ENCODE peak calls at places on chromosomes 12 and 14, in eight cellular contexts. I, X, A, D, H, L, T and N are unnamed samples.

GRCh38 chr14:69877492-69877891 is 1.7 kb upstream of the SMOC1 start:
- DNase-seq in X (no peak), T (no peak), A (no peak), D (peak), L (no peak), I (peak), H (peak), N (no peak)

GRCh38 chr14:23707415-23707814 is 71.3 kb downstream of the DHRS2 start:
- DNase-seq in H (no peak), I (no peak), T (no peak), X (no peak), D (no peak), A (no peak), L (no peak), N (no peak)

GRCh38 chr14:39109893-39110715 is 4.0 kb upstream of the GEMIN2 start:
- DNase-seq in D (no peak), L (no peak), I (no peak), A (no peak), H (no peak), T (no peak), X (no peak), N (no peak)

GRCh38 chr12:97924122-97924521 is 461.5 kb downstream of the RMST start:
- DNase-seq in X (no peak), A (no peak), L (no peak), D (no peak), H (no peak), I (no peak), T (no peak), N (no peak)

GRCh38 chr12:31393004-31393550 is 67.1 kb upstream of the SINHCAF start:
- DNase-seq in D (no peak), X (no peak), A (no peak), I (no peak), H (no peak), L (no peak), T (no peak), N (no peak)

GRCh38 chr14:70061108-70061507 is 127.6 kb downstream of the SLC8A3 start:
- DNase-seq in H (no peak), D (peak), T (no peak), I (no peak), A (no peak), L (no peak), X (no peak), N (no peak)

GRCh38 chr12:131250028-131250950 is 296.6 kb downstream of the ADGRD1 start:
- DNase-seq in D (no peak), A (no peak), T (no peak), X (no peak), H (no peak), L (no peak), I (peak), N (no peak)

GRCh38 chr12:14618990-14619389 is 51.3 kb upstream of the PLBD1 start:
- DNase-seq in A (no peak), L (no peak), D (peak), X (no peak), H (no peak), T (no peak), I (peak), N (no peak)

GRCh38 chr12:114003286-114003685 is 37.2 kb upstream of the RBM19 start:
- DNase-seq in L (no peak), X (no peak), I (no peak), T (no peak), H (no peak), D (no peak), A (no peak), N (no peak)

GRCh38 chr14:84409435-84409834 is 1120.5 kb upstream of the FLRT2 start:
- DNase-seq in X (no peak), T (no peak), L (no peak), H (no peak), A (no peak), D (peak), I (no peak), N (no peak)

GRCh38 chr12:68349083-68349700 is 17.0 kb upstream of the MDM1 start:
- DNase-seq in I (no peak), X (no peak), L (no peak), A (no peak), T (no peak), D (no peak), H (no peak), N (no peak)

GRCh38 chr14:102574840-102575478 is 17.5 kb upstream of the RCOR1 start:
- DNase-seq in H (no peak), X (no peak), I (no peak), A (no peak), D (no peak), L (no peak), T (no peak), N (no peak)

GRCh38 chr14:47332939-47333338 is 342.5 kb downstream of the MDGA2 start:
- DNase-seq in T (no peak), I (no peak), D (peak), H (no peak), L (no peak), X (no peak), A (no peak), N (no peak)

GRCh38 chr12:71664411-71665108 is 459 bp downstream of the THAP2 start:
- DNase-seq in T (no peak), X (no peak), D (peak), A (no peak), L (no peak), H (no peak), I (no peak), N (no peak)

GRCh38 chr12:2794261-2794735 is 472 bp upstream of the FKBP4 start:
- DNase-seq in H (no peak), I (no peak), L (no peak), X (peak), A (no peak), T (no peak), D (no peak), N (no peak)

GRCh38 chr14:24398943-24399801 is at the start of gene NYNRIN:
- DNase-seq in L (no peak), T (peak), X (peak), H (no peak), I (no peak), D (peak), A (no peak), N (no peak)

GRCh38 chr12:69345742-69346141 is 2.4 kb upstream of the LYZ start:
- DNase-seq in L (no peak), D (no peak), T (no peak), I (no peak), H (no peak), X (no peak), A (no peak), N (no peak)

GRCh38 chr14:96905825-96906224 is 108.6 kb downstream of the VRK1 start:
- DNase-seq in D (peak), I (no peak), A (no peak), X (no peak), H (no peak), L (no peak), T (no peak), N (peak)

GRCh38 chr14:64727551-64728071 is 23.4 kb downstream of the PLEKHG3 start:
- DNase-seq in A (no peak), H (no peak), D (no peak), I (no peak), T (no peak), L (no peak), X (no peak), N (no peak)

GRCh38 chr14:69715725-69716482 is 51.0 kb upstream of the SRSF5 start:
- DNase-seq in I (no peak), A (peak), L (no peak), D (peak), H (no peak), T (peak), X (no peak), N (no peak)

GRCh38 chr12:114726092-114726710 is 42.2 kb upstream of the TBX3 start:
- DNase-seq in L (no peak), T (no peak), H (no peak), D (no peak), X (no peak), I (no peak), A (no peak), N (no peak)

GRCh38 chr14:88043523-88043922 is 38.6 kb downstream of the GPR65 start:
- DNase-seq in I (peak), T (no peak), X (no peak), D (no peak), L (no peak), A (no peak), H (no peak), N (no peak)

GRCh38 chr12:18502422-18502821 is 235.4 kb downstream of the PLCZ1 start:
- DNase-seq in T (no peak), H (no peak), X (no peak), D (no peak), A (no peak), I (no peak), L (no peak), N (no peak)

GRCh38 chr14:68268719-68269118 is 449.1 kb downstream of the RAD51B start:
- DNase-seq in L (no peak), D (peak), X (no peak), A (no peak), T (no peak), I (no peak), H (no peak), N (no peak)

GRCh38 chr12:13008741-13009380 is 8.8 kb upstream of the HEBP1 start:
- DNase-seq in D (peak), I (no peak), L (no peak), A (no peak), H (no peak), T (no peak), X (no peak), N (no peak)

GRCh38 chr14:104143071-104143470 is 4.7 kb downstream of the KIF26A start:
- DNase-seq in A (no peak), X (no peak), I (no peak), L (no peak), D (no peak), T (no peak), H (no peak), N (no peak)

GRCh38 chr12:79988368-79988767 is 53.5 kb upstream of the PPP1R12A start:
- DNase-seq in I (no peak), X (no peak), L (no peak), H (no peak), T (no peak), A (no peak), D (peak), N (no peak)

GRCh38 chr14:22375321-22375930 is 213.6 kb downstream of the DAD1 start:
- DNase-seq in A (no peak), X (no peak), T (no peak), I (peak), H (peak), D (peak), L (no peak), N (no peak)

GRCh38 chr12:7503686-7504085 is at the start of gene CD163:
- DNase-seq in X (no peak), D (no peak), L (no peak), T (no peak), A (no peak), I (no peak), H (no peak), N (no peak)

GRCh38 chr12:4881665-4882064 is 28.0 kb upstream of the KCNA1 start:
- DNase-seq in I (no peak), D (no peak), H (no peak), L (no peak), T (no peak), A (no peak), X (no peak), N (no peak)

GRCh38 chr12:3101309-3102022 is 24.3 kb downstream of the TSPAN9 start:
- DNase-seq in I (no peak), D (peak), H (no peak), L (no peak), A (no peak), T (no peak), X (no peak), N (no peak)

GRCh38 chr12:113912761-113913295 is 53.3 kb downstream of the RBM19 start:
- DNase-seq in X (peak), A (peak), D (peak), H (peak), I (peak), T (peak), L (peak), N (peak)

GRCh38 chr14:44897844-44898151 is 63.9 kb downstream of the KLHL28 start:
- DNase-seq in I (no peak), L (no peak), A (no peak), H (peak), T (no peak), D (peak), X (no peak), N (no peak)

GRCh38 chr14:74578479-74578878 is 33.6 kb downstream of the LTBP2 start:
- DNase-seq in I (no peak), L (no peak), X (no peak), A (no peak), H (no peak), T (no peak), D (no peak), N (no peak)

GRCh38 chr12:113980537-113981337 is 14.6 kb upstream of the RBM19 start:
- DNase-seq in D (peak), L (peak), T (no peak), I (peak), X (no peak), A (no peak), H (peak), N (no peak)

DNA sequence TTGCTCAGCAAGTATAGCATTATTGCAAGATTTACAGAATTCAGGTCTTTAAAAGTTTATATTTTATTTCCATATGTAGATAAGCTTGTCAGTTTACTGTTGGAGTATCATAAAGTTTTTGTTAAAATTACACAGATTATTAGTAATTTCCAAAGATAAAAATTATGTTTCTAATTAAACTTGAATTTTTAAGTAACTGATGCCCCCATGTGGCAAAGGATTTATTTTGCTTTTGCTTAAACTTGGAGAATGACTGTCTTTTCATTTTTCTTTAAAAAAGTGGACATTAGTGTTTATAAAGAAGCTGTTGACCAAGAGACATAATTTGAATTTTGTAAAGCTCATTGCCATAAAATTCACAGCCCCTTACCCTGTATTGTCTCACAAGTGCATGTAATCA is 45.8 kb downstream of the ETNK1 start:
- DNase-seq in X (no peak), I (no peak), H (no peak), T (no peak), A (no peak), D (peak), L (no peak), N (no peak)
- TF ChIP-seq CTCF in X (peak), I (peak), H (peak), T (no peak), A (no peak), D (peak), L (no peak), N (no peak)

GRCh38 chr12:62632521-62632920 is 165.9 kb downstream of the MON2 start:
- DNase-seq in X (peak), L (no peak), H (no peak), I (no peak), A (no peak), D (peak), T (no peak), N (peak)

GRCh38 chr12:62629971-62630739 is 163.5 kb downstream of the MON2 start:
- DNase-seq in D (no peak), T (no peak), X (no peak), L (no peak), I (no peak), A (no peak), H (no peak), N (no peak)

GRCh38 chr12:62629413-62629812 is 162.8 kb downstream of the MON2 start:
- DNase-seq in H (no peak), I (no peak), L (no peak), D (no peak), X (no peak), T (no peak), A (no peak), N (no peak)

GRCh38 chr12:62635630-62636029 is 169.0 kb downstream of the MON2 start:
- DNase-seq in T (no peak), H (no peak), D (no peak), I (no peak), L (no peak), X (no peak), A (no peak), N (no peak)

DNA sequence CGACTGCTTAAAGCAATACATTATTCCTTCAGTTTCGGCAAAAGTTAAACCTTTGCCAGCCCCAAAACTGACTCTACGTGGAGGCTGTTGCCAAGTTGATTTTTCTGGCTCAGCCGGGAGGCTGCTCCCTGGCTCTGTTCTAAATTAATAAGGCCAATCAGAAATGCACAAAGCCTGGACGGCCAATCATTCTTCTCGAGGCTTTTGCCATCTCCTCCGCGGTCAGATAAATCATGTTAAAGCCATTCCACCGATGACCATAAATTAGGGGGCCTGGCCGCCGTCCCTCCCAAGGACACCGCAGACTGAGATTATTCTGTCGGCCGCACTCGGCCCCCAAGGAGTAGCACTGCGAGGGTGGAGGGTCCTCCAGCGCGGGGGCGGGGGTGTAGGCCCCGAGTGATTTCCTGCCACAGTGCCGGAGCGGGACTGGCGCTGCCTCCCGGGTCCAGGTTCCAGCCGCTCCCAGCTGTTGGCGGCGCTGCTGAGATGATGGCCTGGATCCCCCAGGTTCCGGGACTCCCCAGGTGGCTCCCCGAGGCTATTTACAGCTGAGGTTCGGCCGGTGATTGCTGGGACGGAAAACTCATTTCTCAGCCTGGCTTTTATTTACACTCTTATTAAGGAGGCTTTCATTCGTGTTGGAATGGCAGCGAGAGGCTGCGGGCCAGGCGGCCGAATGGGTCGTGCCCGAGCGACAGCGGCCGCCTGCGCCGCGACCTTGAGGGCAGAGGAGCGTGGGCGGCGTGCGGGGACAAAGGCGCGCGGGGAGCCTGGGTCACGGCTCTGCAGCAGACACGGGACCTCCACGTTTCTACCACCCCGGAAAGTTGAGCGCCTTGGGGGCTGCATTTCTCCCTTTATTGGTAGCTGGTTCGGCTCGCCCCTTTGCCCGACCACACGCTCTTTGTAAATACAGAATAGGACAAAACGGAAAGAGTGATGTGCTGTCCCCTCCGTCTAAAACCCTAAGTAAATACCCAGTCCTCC is 165.2 kb downstream of the MON2 start:
- DNase-seq in A (no peak), T (peak), D (peak), L (no peak), X (peak), I (peak), H (no peak), N (peak)
- TF ChIP-seq CTCF in A (no peak), T (no peak), D (peak), L (peak), X (no peak), I (no peak), H (no peak), N (peak)

DNA sequence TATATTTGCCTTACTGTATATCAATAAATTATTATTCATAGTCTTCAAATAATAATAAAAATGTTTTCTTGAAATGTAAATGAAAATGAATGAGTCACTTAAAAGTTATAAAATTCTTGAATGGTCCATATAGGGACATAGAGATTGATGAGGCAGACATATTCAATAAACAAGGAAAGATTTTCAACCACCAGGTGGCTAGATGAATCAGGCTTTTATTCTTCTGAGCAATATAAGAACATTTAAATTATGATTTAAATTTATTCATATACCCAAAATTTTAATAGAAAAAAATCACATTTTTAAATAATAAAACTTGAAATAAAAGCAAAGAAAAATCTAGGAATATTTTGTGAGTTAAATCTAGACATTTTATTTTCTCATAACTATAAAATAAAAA is 249.6 kb downstream of the ACSS3 start:
- DNase-seq in A (no peak), I (no peak), D (no peak), T (no peak), H (no peak), X (no peak), L (no peak), N (no peak)
- TF ChIP-seq CTCF in A (no peak), I (no peak), D (no peak), T (no peak), H (no peak), X (no peak), L (no peak), N (no peak)

DNA sequence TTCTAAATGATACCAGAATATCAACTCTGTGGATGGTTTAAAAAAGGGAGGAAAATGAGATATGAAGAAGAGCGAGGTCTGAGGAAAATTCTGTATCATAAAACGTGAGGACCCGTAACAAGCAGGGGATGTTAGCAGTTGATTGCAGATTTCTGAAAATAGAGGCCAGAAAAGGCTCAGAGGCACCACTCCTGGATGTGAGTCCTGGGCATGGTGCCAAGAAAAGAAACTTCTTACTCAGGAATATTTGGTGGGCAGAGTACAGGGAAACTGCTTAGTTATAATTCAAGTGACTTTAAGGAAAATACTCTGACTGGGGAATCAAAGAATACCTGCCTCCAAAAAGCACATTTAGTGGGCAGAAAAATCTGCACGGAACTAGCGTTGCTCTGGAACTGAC is 85.5 kb downstream of the PRICKLE1 start:
- DNase-seq in T (no peak), X (no peak), H (no peak), A (no peak), L (no peak), D (peak), I (no peak), N (no peak)
- TF ChIP-seq CTCF in T (no peak), X (no peak), H (no peak), A (no peak), L (no peak), D (no peak), I (no peak), N (no peak)